ENCODE peak calls at places on chromosomes 13 and 19, in ten cellular contexts. K, L, G, H, I, O, T, A, J and W are unnamed samples.

GRCh38 chr13:112996671-112997091 is 27.7 kb downstream of the MCF2L start:
- DNase-seq in H (no peak), A (no peak), T (no peak), I (no peak), G (peak; percentile 65), J (no peak), O (peak; percentile 87), L (no peak), K (no peak), W (no peak)

GRCh38 chr13:51168623-51169022 is 53.6 kb upstream of the FAM124A start:
- DNase-seq in L (no peak), K (no peak), O (no peak), A (no peak), J (no peak), I (no peak), G (no peak), T (no peak), H (no peak), W (no peak)

GRCh38 chr13:106424805-106425204 is 110.7 kb downstream of the EFNB2 start:
- DNase-seq in T (no peak), K (no peak), A (no peak), I (no peak), O (no peak), H (no peak), G (no peak), J (no peak), L (no peak), W (no peak)

GRCh38 chr19:16226184-16226591 is 28.5 kb downstream of the AP1M1 start:
- DNase-seq in L (no peak), G (no peak), H (no peak), A (no peak), K (no peak), T (no peak), O (no peak), I (no peak), J (peak; percentile 48), W (no peak)

GRCh38 chr19:3636506-3636905 is 9.9 kb upstream of the CACTIN start:
- DNase-seq in K (no peak), L (no peak), H (no peak), G (no peak), I (no peak), A (no peak), T (no peak), J (no peak), O (no peak), W (no peak)

GRCh38 chr19:45667620-45668341 is at the start of gene GIPR:
- DNase-seq in I (peak; percentile 67), A (no peak), G (peak; percentile 86), K (peak; percentile 53), T (peak; percentile 26), J (no peak), H (no peak), O (peak; percentile 87), L (peak; percentile 59), W (no peak)

GRCh38 chr13:73449258-73449657 is 390.5 kb downstream of the KLF5 start:
- DNase-seq in H (no peak), G (no peak), K (peak; percentile 9), I (no peak), J (no peak), L (no peak), A (no peak), O (no peak), T (no peak), W (no peak)

GRCh38 chr19:39409207-39409885 is 2.7 kb downstream of the ZFP36 start:
- DNase-seq in G (peak; percentile 97), L (peak; percentile 66), K (peak; percentile 47), J (peak; percentile 98), H (no peak), A (peak; percentile 71), I (peak; percentile 97), T (peak; percentile 74), O (peak; percentile 98), W (peak; percentile 69)

GRCh38 chr13:49652691-49653305 is 24.5 kb downstream of the ARL11 start:
- DNase-seq in O (no peak), A (no peak), L (no peak), K (peak; percentile 28), T (peak; percentile 48), I (peak; percentile 38), H (no peak), J (peak; percentile 71), G (peak; percentile 69), W (no peak)

GRCh38 chr13:38697628-38698333 is 10.9 kb downstream of the FREM2 start:
- DNase-seq in G (no peak), J (no peak), K (no peak), T (no peak), L (no peak), H (no peak), I (no peak), O (no peak), A (no peak), W (no peak)

GRCh38 chr13:110130431-110130830 is 176.5 kb downstream of the COL4A1 start:
- DNase-seq in L (no peak), H (no peak), A (no peak), J (no peak), O (no peak), I (no peak), K (no peak), G (no peak), T (peak; percentile 27), W (no peak)

GRCh38 chr13:87356314-87356713 is 314.9 kb upstream of the SLITRK5 start:
- DNase-seq in J (no peak), G (no peak), I (no peak), A (no peak), L (no peak), K (no peak), H (no peak), T (peak; percentile 32), O (no peak), W (no peak)

GRCh38 chr13:76635232-76636021 is 250.8 kb downstream of the KCTD12 start:
- DNase-seq in H (no peak), O (no peak), I (no peak), A (no peak), L (no peak), G (no peak), T (peak; percentile 13), J (no peak), K (no peak), W (no peak)

GRCh38 chr19:53132231-53132991 is at the start of gene ZNF415:
- DNase-seq in K (peak; percentile 35), I (peak; percentile 91), T (peak; percentile 38), A (peak; percentile 11), L (peak; percentile 10), H (peak; percentile 21), G (peak; percentile 87), O (peak; percentile 80), J (peak; percentile 87), W (peak; percentile 25)